ENCODE peak calls at places on chromosomes 4 and X, in nine cellular contexts. H, J, E, F, I, K, T, M and X are unnamed samples.

GRCh38 chr4:53932784-53933183 is 131.6 kb downstream of the CHIC2 start:
- DNase-seq in H (no peak), J (no peak), E (no peak), F (no peak), I (peak; percentile 100), K (no peak), T (no peak), M (peak; percentile 92), X (peak; percentile 98)

GRCh38 chr4:26574563-26574962 is 9.3 kb upstream of the TBC1D19 start:
- DNase-seq in H (no peak), J (no peak), E (peak; percentile 24), F (no peak), I (no peak), K (no peak), T (no peak), M (no peak), X (no peak)

GRCh38 chrX:129875669-129876068 is 30.3 kb upstream of the UTP14A start:
- DNase-seq in H (peak; percentile 6), J (no peak), E (no peak), F (no peak), I (peak; percentile 66), K (no peak), T (peak; percentile 44), M (peak; percentile 16), X (peak; percentile 65)

GRCh38 chrX:149568701-149569296 is 18.5 kb downstream of the MAGEA9B start:
- DNase-seq in H (no peak), J (no peak), E (no peak), F (no peak), I (no peak), K (no peak), T (no peak), M (no peak), X (no peak)

GRCh38 chrX:5958523-5958922 is 270.1 kb downstream of the NLGN4X start:
- DNase-seq in H (no peak), J (no peak), E (no peak), F (no peak), I (no peak), K (no peak), T (no peak), M (no peak), X (no peak)

GRCh38 chr4:17511041-17511949 is 595 bp downstream of the QDPR start:
- DNase-seq in H (no peak), J (peak; percentile 83), E (peak; percentile 64), F (peak; percentile 66), I (peak; percentile 47), K (peak; percentile 74), T (peak; percentile 51), M (no peak), X (peak; percentile 52)

GRCh38 chr4:41399191-41399590 is 138.8 kb upstream of the LIMCH1 start:
- DNase-seq in H (no peak), J (no peak), E (no peak), F (no peak), I (no peak), K (no peak), T (no peak), M (no peak), X (no peak)

GRCh38 chr4:84916233-84916632 is 50.3 kb downstream of the WDFY3 start:
- DNase-seq in H (no peak), J (no peak), E (peak; percentile 66), F (no peak), I (no peak), K (no peak), T (no peak), M (no peak), X (no peak)

GRCh38 chr4:7539659-7540058 is 104.9 kb upstream of the PSAPL1 start:
- DNase-seq in H (peak; percentile 70), J (no peak), E (peak; percentile 62), F (no peak), I (no peak), K (no peak), T (no peak), M (no peak), X (no peak)

GRCh38 chr4:57243071-57243470 is 132.9 kb upstream of the IGFBP7 start:
- DNase-seq in H (no peak), J (no peak), E (no peak), F (no peak), I (no peak), K (no peak), T (no peak), M (no peak), X (no peak)

GRCh38 chr4:154727540-154727939 is 16.3 kb upstream of the LRAT start:
- DNase-seq in H (no peak), J (no peak), E (no peak), F (no peak), I (no peak), K (no peak), T (no peak), M (no peak), X (no peak)

GRCh38 chr4:180665994-180666818 is 1577.0 kb upstream of the TENM3 start:
- DNase-seq in H (peak; percentile 27), J (no peak), E (peak; percentile 88), F (no peak), I (peak; percentile 32), K (peak; percentile 73), T (peak; percentile 4), M (peak; percentile 10), X (peak; percentile 50)

GRCh38 chr4:113222431-113222979 is 173.1 kb downstream of the ANK2 start:
- DNase-seq in H (no peak), J (no peak), E (peak; percentile 33), F (no peak), I (peak; percentile 6), K (no peak), T (peak; percentile 40), M (no peak), X (peak; percentile 3)

GRCh38 chr4:38469410-38469809 is 194.6 kb upstream of the KLF3 start:
- DNase-seq in H (no peak), J (no peak), E (no peak), F (no peak), I (no peak), K (no peak), T (no peak), M (no peak), X (no peak)

GRCh38 chr4:66091801-66092200 is 421.5 kb upstream of the EPHA5 start:
- DNase-seq in H (no peak), J (no peak), E (no peak), F (no peak), I (peak; percentile 2), K (no peak), T (no peak), M (no peak), X (peak; percentile 3)

GRCh38 chr4:82765134-82765533 is 33.5 kb downstream of the SCD5 start:
- DNase-seq in H (no peak), J (no peak), E (no peak), F (no peak), I (no peak), K (no peak), T (no peak), M (no peak), X (no peak)

GRCh38 chr4:38078590-38079381 is 118.6 kb downstream of the PTTG2 start:
- DNase-seq in H (no peak), J (no peak), E (no peak), F (no peak), I (peak; percentile 89), K (no peak), T (peak; percentile 97), M (peak; percentile 67), X (peak; percentile 89)

GRCh38 chr4:55491486-55491885 is 55.2 kb downstream of the CLOCK start:
- DNase-seq in H (no peak), J (no peak), E (no peak), F (no peak), I (peak; percentile 66), K (no peak), T (peak; percentile 36), M (no peak), X (peak; percentile 47)

GRCh38 chrX:154399527-154400368 is 1.6 kb downstream of the RPL10 start:
- DNase-seq in H (no peak), J (no peak), E (no peak), F (no peak), I (no peak), K (no peak), T (no peak), M (no peak), X (no peak)
- H3K4me3 ChIP-seq in H (peak overlapping the region; percentile 90), J (peak overlapping the region; percentile 70), E (peak overlapping the region; percentile 85), F (peak overlapping the region; percentile 83), I (peak overlapping the region; percentile 71), K (peak overlapping the region; percentile 87), T (peak overlapping the region; percentile 86), M (peak overlapping the region; percentile 84), X (peak overlapping the region; percentile 91)

GRCh38 chr4:122784261-122784660 is 42.4 kb upstream of the FGF2 start:
- DNase-seq in H (no peak), J (no peak), E (peak; percentile 18), F (no peak), I (peak; percentile 45), K (no peak), T (no peak), M (no peak), X (no peak)
- H3K4me3 ChIP-seq in H (no peak overlapping the region), J (no peak overlapping the region), E (no peak overlapping the region), F (no peak overlapping the region), I (no peak overlapping the region), K (no peak overlapping the region), T (no peak overlapping the region), M (no peak overlapping the region), X (no peak overlapping the region)

GRCh38 chr4:99275050-99275449 is 15.7 kb downstream of the ADH1A start:
- DNase-seq in H (no peak), J (no peak), E (no peak), F (no peak), I (peak; percentile 6), K (no peak), T (no peak), M (no peak), X (no peak)
- H3K4me3 ChIP-seq in H (no peak overlapping the region), J (no peak overlapping the region), E (no peak overlapping the region), F (no peak overlapping the region), I (no peak overlapping the region), K (no peak overlapping the region), T (no peak overlapping the region), M (no peak overlapping the region), X (no peak overlapping the region)

GRCh38 chr4:2255501-2256155 is 6.3 kb downstream of the MXD4 start:
- DNase-seq in H (no peak), J (peak; percentile 76), E (peak; percentile 32), F (peak; percentile 26), I (peak; percentile 24), K (no peak), T (peak; percentile 30), M (no peak), X (peak; percentile 70)

GRCh38 chr4:2256156-2256731 is 5.7 kb downstream of the MXD4 start:
- DNase-seq in H (no peak), J (peak; percentile 70), E (no peak), F (peak; percentile 53), I (no peak), K (no peak), T (no peak), M (no peak), X (peak; percentile 26)

GRCh38 chr4:2257361-2258001 is 4.4 kb downstream of the MXD4 start:
- DNase-seq in H (no peak), J (peak; percentile 70), E (no peak), F (peak; percentile 20), I (no peak), K (no peak), T (no peak), M (no peak), X (no peak)

GRCh38 chr4:2258091-2259035 is 3.5 kb downstream of the MXD4 start:
- DNase-seq in H (no peak), J (peak; percentile 78), E (no peak), F (peak; percentile 18), I (no peak), K (no peak), T (no peak), M (no peak), X (no peak)

DNA sequence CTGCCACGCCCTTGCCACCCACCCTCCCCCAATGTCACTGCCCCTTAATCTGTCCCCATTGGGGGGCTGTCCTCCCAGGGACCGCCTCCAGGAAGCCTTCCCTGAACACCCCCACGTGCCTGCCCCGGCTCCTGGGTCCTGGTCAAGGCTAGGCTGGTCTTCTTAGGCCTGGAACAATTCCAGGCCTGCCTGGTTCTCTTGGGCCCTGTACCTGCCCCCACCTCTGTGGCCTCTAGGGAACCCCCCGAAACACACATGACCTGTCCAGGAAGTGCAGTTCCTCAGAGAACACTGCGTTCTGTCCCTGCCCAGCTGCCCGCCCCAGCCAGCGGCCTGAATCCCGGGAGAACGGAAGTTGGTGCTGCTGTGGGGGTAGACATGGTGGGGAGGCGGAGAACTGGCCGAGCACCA is 5.1 kb downstream of the MXD4 start:
- DNase-seq in H (no peak), J (peak; percentile 77), E (no peak), F (peak; percentile 60), I (no peak), K (no peak), T (no peak), M (no peak), X (peak; percentile 35)
- H3K4me3 ChIP-seq in H (no peak overlapping the region), J (no peak overlapping the region), E (no peak overlapping the region), F (no peak overlapping the region), I (no peak overlapping the region), K (no peak overlapping the region), T (no peak overlapping the region), M (no peak overlapping the region), X (no peak overlapping the region)